ENCODE peak calls at places on chromosomes 13 and 19, in ten cellular contexts. R is upper lobe of left lung; D is right lobe of liver; W is CD4-positive, CD25-positive, alpha-beta regulatory T cell; S is keratinocyte; F is tibial nerve; X is dorsolateral prefrontal cortex; I is WERI-Rb-1; G is CD8-positive, alpha-beta memory T cell; Z is A673. O is an unnamed sample.

GRCh38 chr19:54439174-54439851 is 9.7 kb upstream of the LENG8 start:
- DNase-seq in R (no peak), D (peak; percentile 36), W (peak; percentile 36), S (no peak), F (peak; percentile 30), X (peak; percentile 77), I (peak; percentile 69), G (no peak), Z (peak; percentile 56), O (no peak)

GRCh38 chr13:40653558-40654318 is 12.7 kb downstream of the FOXO1 start:
- DNase-seq in R (no peak), D (no peak), W (peak; percentile 60), S (no peak), F (no peak), X (no peak), I (no peak), G (no peak), Z (peak; percentile 49), O (no peak)

GRCh38 chr13:45113809-45114208 is 6.5 kb upstream of the GTF2F2 start:
- DNase-seq in R (no peak), D (no peak), W (no peak), S (no peak), F (no peak), X (no peak), I (peak; percentile 15), G (no peak), Z (no peak), O (no peak)

GRCh38 chr13:40664100-40665060 is 2.1 kb downstream of the FOXO1 start:
- DNase-seq in R (peak; percentile 96), D (peak; percentile 93), W (peak; percentile 88), S (no peak), F (peak; percentile 66), X (peak; percentile 60), I (peak; percentile 31), G (peak; percentile 57), Z (peak; percentile 36), O (peak; percentile 60)

GRCh38 chr13:43516401-43516826 is 270.4 kb downstream of the ENOX1 start:
- DNase-seq in R (no peak), D (no peak), W (no peak), S (no peak), F (peak; percentile 53), X (no peak), I (no peak), G (no peak), Z (no peak), O (no peak)

GRCh38 chr19:58543826-58544590 is at the start of gene TRIM28:
- DNase-seq in R (peak; percentile 100), D (peak; percentile 99), W (peak; percentile 98), S (peak; percentile 90), F (peak; percentile 98), X (peak; percentile 98), I (peak; percentile 98), G (peak; percentile 100), Z (peak; percentile 100), O (peak; percentile 100)

GRCh38 chr13:98365291-98365690 is 188.2 kb upstream of the RNF113B start:
- DNase-seq in R (no peak), D (no peak), W (no peak), S (no peak), F (no peak), X (no peak), I (no peak), G (no peak), Z (no peak), O (no peak)

GRCh38 chr13:113402471-113403254 is 38.7 kb upstream of the GRTP1 start:
- DNase-seq in R (peak; percentile 59), D (peak; percentile 49), W (no peak), S (no peak), F (no peak), X (peak; percentile 40), I (peak; percentile 81), G (no peak), Z (no peak), O (no peak)

GRCh38 chr13:77516342-77516789 is 19.1 kb upstream of the SCEL start:
- DNase-seq in R (no peak), D (no peak), W (no peak), S (no peak), F (no peak), X (no peak), I (no peak), G (no peak), Z (peak; percentile 67), O (no peak)

GRCh38 chr13:74871671-74872070 is 610.3 kb downstream of the TBC1D4 start:
- DNase-seq in R (no peak), D (no peak), W (no peak), S (no peak), F (no peak), X (no peak), I (no peak), G (no peak), Z (no peak), O (no peak)

GRCh38 chr19:13705928-13706447 is 58.3 kb upstream of the MRI1 start:
- DNase-seq in R (no peak), D (no peak), W (no peak), S (no peak), F (no peak), X (no peak), I (no peak), G (no peak), Z (no peak), O (no peak)

GRCh38 chr13:109971006-109971744 is 184.8 kb upstream of the IRS2 start:
- DNase-seq in R (peak; percentile 52), D (no peak), W (no peak), S (no peak), F (no peak), X (no peak), I (no peak), G (no peak), Z (peak; percentile 8), O (no peak)

GRCh38 chr13:105343134-105343806 is 1192.2 kb downstream of the EFNB2 start:
- DNase-seq in R (no peak), D (no peak), W (no peak), S (no peak), F (no peak), X (no peak), I (no peak), G (no peak), Z (no peak), O (no peak)

GRCh38 chr19:34314437-34315313 is 50.3 kb upstream of the GPI start:
- DNase-seq in R (no peak), D (no peak), W (no peak), S (no peak), F (no peak), X (no peak), I (no peak), G (no peak), Z (no peak), O (no peak)

DNA sequence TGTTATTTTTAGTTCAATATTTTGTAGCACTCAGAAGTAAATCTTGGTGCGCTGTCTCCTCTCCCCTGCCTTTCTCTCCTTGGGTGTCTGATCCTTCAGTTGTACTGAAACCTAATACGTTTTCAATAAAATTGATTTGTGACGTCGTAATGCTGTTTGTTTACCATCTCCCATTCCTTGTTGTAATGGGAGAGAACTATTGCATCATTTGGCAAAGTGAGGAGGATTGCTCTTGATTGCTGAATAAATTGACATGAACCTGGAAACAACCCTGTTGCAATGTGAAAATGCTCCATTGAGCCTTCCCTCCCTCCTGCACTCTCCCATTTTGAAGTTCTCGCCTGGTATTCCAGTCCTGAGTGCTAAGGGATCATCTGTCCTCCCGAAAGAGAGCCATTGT is 43.3 kb upstream of the TSHZ3 start:
- DNase-seq in R (no peak), D (no peak), W (no peak), S (no peak), F (no peak), X (no peak), I (no peak), G (no peak), Z (no peak), O (no peak)
- H3K27ac ChIP-seq in R (no peak overlapping the region), D (no peak overlapping the region), W (no peak overlapping the region), S (no peak overlapping the region), F (no peak overlapping the region), X (no peak overlapping the region), I (no peak overlapping the region), G (no peak overlapping the region), Z (no peak overlapping the region), O (no peak overlapping the region)

DNA sequence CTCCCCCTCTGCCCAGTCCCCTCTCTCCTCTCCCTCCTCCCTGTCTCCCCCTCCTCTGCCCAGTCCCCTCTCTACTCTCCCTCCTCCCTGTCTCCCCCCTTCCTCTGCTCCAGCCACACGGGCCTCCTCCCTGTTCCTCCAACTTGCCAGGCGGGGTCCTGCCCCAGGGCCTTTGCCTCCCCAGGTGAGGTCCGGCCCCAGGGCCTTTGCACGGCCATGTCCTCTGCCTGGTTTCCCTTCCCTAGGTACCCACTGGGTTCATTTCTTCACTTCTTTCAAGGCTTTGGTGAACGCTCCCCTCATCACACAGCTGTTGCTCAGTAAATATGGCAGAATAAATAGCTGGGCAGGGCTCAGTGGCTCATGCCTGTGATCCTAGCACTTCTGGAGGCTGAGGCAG is 21.1 kb downstream of the MISP start:
- DNase-seq in R (no peak), D (no peak), W (no peak), S (no peak), F (no peak), X (no peak), I (no peak), G (no peak), Z (no peak), O (no peak)
- H3K27ac ChIP-seq in R (no peak overlapping the region), D (no peak overlapping the region), W (no peak overlapping the region), S (no peak overlapping the region), F (no peak overlapping the region), X (no peak overlapping the region), I (no peak overlapping the region), G (no peak overlapping the region), Z (no peak overlapping the region), O (no peak overlapping the region)

DNA sequence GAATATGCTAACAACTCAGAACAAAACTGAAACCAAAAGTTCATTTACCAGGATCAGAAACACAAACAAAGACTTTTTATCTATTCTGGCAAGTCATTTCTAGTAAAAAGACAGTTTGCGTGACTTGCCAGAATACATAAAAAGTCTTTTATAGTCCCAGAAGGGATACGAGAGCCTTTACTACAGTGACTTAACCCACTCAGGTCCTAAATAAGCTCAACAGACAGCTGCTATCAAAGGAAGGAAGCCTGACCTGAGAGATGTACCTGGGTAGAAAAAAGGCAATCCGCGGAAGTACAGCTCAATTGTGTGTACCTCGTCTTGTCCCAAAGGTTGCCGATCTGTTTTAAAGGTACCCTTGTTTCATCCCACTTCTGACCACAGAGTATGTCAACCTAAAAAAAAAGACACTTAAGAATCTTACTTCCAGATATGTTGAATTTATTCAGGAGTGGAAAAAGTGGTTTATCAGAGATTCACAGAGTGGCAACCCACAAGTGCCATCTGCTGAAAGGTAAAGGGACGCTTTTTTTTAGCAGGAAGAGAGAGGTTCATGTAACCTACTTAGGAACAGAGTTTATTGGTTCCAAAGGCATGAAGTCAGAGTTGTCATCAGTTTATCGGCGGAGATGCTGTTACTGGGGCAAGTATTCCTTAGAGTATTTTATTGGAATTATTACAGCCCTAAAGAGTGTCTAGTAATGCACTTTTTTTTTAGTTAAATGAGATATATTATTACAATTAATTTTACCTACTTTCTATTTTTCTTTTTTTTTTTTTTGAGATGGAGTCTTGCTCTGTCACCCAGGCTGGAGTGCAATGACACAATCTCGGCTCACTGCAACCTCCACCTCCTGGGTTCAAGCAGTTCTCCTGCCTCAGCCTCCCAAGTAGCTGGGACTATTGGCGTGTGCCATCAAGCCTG is 69.7 kb upstream of the C1QTNF9B start:
- DNase-seq in R (no peak), D (no peak), W (peak; percentile 82), S (no peak), F (no peak), X (no peak), I (no peak), G (no peak), Z (no peak), O (no peak)
- H3K27ac ChIP-seq in R (peak overlapping the region; percentile 65), D (peak overlapping the region; percentile 48), W (peak overlapping the region; percentile 76), S (no peak overlapping the region), F (peak overlapping the region; percentile 70), X (no peak overlapping the region), I (no peak overlapping the region), G (peak overlapping the region; percentile 49), Z (no peak overlapping the region), O (no peak overlapping the region)

GRCh38 chr19:8397746-8398721 is 7.9 kb downstream of the RAB11B start:
- DNase-seq in R (peak; percentile 65), D (peak; percentile 45), W (no peak), S (no peak), F (no peak), X (no peak), I (no peak), G (no peak), Z (no peak), O (no peak)
- H3K27ac ChIP-seq in R (peak overlapping the region; percentile 42), D (no peak overlapping the region), W (no peak overlapping the region), S (peak overlapping the region; percentile 10), F (peak overlapping the region; percentile 62), X (peak overlapping the region; percentile 40), I (no peak overlapping the region), G (no peak overlapping the region), Z (no peak overlapping the region), O (no peak overlapping the region)